ENCODE peak calls at places on chromosomes 11 and 22, in five cellular contexts. One of them, this sample, is unnamed.

GRCh38 chr22:38754247-38755154 is 1.3 kb downstream of the SUN2 start:
- DNase-seq in heart right ventricle: peak; percentile 57
- DNase-seq in upper lobe of left lung: no peak
- DNase-seq in SK-N-SH: no peak
- DNase-seq in HAP-1: peak; percentile 51
- DNase-seq in this sample: no peak

GRCh38 chr11:123356539-123356938 is 73.5 kb upstream of the GRAMD1B start:
- DNase-seq in heart right ventricle: no peak
- DNase-seq in upper lobe of left lung: no peak
- DNase-seq in SK-N-SH: no peak
- DNase-seq in HAP-1: no peak
- DNase-seq in this sample: no peak

GRCh38 chr22:25148149-25148691 is 51.4 kb upstream of the CRYBB3 start:
- DNase-seq in heart right ventricle: peak; percentile 28
- DNase-seq in upper lobe of left lung: no peak
- DNase-seq in SK-N-SH: no peak
- DNase-seq in HAP-1: no peak
- DNase-seq in this sample: no peak

GRCh38 chr11:12815931-12816494 is 141.8 kb downstream of the TEAD1 start:
- DNase-seq in heart right ventricle: no peak
- DNase-seq in upper lobe of left lung: no peak
- DNase-seq in SK-N-SH: no peak
- DNase-seq in HAP-1: no peak
- DNase-seq in this sample: no peak

GRCh38 chr11:2377511-2378443 is 667 bp downstream of the CD81 start:
- DNase-seq in heart right ventricle: peak; percentile 78
- DNase-seq in upper lobe of left lung: peak; percentile 93
- DNase-seq in SK-N-SH: peak; percentile 95
- DNase-seq in HAP-1: peak; percentile 66
- DNase-seq in this sample: peak; percentile 54

GRCh38 chr11:116578971-116579687 is 193.7 kb downstream of the BUD13 start:
- DNase-seq in heart right ventricle: peak; percentile 52
- DNase-seq in upper lobe of left lung: no peak
- DNase-seq in SK-N-SH: peak; percentile 73
- DNase-seq in HAP-1: no peak
- DNase-seq in this sample: no peak

GRCh38 chr11:84642500-84642899 is 984.6 kb downstream of the DLG2 start:
- DNase-seq in heart right ventricle: no peak
- DNase-seq in upper lobe of left lung: no peak
- DNase-seq in SK-N-SH: no peak
- DNase-seq in HAP-1: no peak
- DNase-seq in this sample: no peak

GRCh38 chr11:109421981-109422590 is at the start of gene C11orf87:
- DNase-seq in heart right ventricle: no peak
- DNase-seq in upper lobe of left lung: peak; percentile 84
- DNase-seq in SK-N-SH: peak; percentile 66
- DNase-seq in HAP-1: no peak
- DNase-seq in this sample: no peak

GRCh38 chr11:118338637-118339061 is 3.9 kb downstream of the CD3D start:
- DNase-seq in heart right ventricle: no peak
- DNase-seq in upper lobe of left lung: no peak
- DNase-seq in SK-N-SH: no peak
- DNase-seq in HAP-1: no peak
- DNase-seq in this sample: peak; percentile 62

GRCh38 chr11:123973816-123974215 is 3.8 kb downstream of the OR10S1 start:
- DNase-seq in heart right ventricle: no peak
- DNase-seq in upper lobe of left lung: no peak
- DNase-seq in SK-N-SH: no peak
- DNase-seq in HAP-1: no peak
- DNase-seq in this sample: no peak

GRCh38 chr11:77779935-77780334 is 40.6 kb downstream of the RSF1 start:
- DNase-seq in heart right ventricle: no peak
- DNase-seq in upper lobe of left lung: no peak
- DNase-seq in SK-N-SH: no peak
- DNase-seq in HAP-1: peak; percentile 25
- DNase-seq in this sample: no peak

GRCh38 chr11:19703211-19703610 is 9.4 kb upstream of the NAV2 start:
- DNase-seq in heart right ventricle: peak; percentile 42
- DNase-seq in upper lobe of left lung: peak; percentile 42
- DNase-seq in SK-N-SH: peak; percentile 73
- DNase-seq in HAP-1: no peak
- DNase-seq in this sample: no peak

GRCh38 chr11:83063073-83063754 is 8.5 kb downstream of the RAB30 start:
- DNase-seq in heart right ventricle: no peak
- DNase-seq in upper lobe of left lung: no peak
- DNase-seq in SK-N-SH: no peak
- DNase-seq in HAP-1: no peak
- DNase-seq in this sample: no peak

GRCh38 chr22:20087319-20088262 is 7.5 kb downstream of the DGCR8 start:
- DNase-seq in heart right ventricle: no peak
- DNase-seq in upper lobe of left lung: no peak
- DNase-seq in SK-N-SH: no peak
- DNase-seq in HAP-1: no peak
- DNase-seq in this sample: no peak

GRCh38 chr11:56917708-56918450 is 70.8 kb upstream of the OR5AK2 start:
- DNase-seq in heart right ventricle: no peak
- DNase-seq in upper lobe of left lung: no peak
- DNase-seq in SK-N-SH: peak; percentile 10
- DNase-seq in HAP-1: no peak
- DNase-seq in this sample: no peak

GRCh38 chr11:111399187-111400031 is 20.3 kb upstream of the POU2AF1 start:
- DNase-seq in heart right ventricle: no peak
- DNase-seq in upper lobe of left lung: no peak
- DNase-seq in SK-N-SH: no peak
- DNase-seq in HAP-1: no peak
- DNase-seq in this sample: no peak

GRCh38 chr11:80096736-80097135 is 655.9 kb upstream of the TENM4 start:
- DNase-seq in heart right ventricle: no peak
- DNase-seq in upper lobe of left lung: no peak
- DNase-seq in SK-N-SH: no peak
- DNase-seq in HAP-1: no peak
- DNase-seq in this sample: no peak

GRCh38 chr22:23237201-23237798 is 57.0 kb downstream of the BCR start:
- DNase-seq in heart right ventricle: peak; percentile 88
- DNase-seq in upper lobe of left lung: no peak
- DNase-seq in SK-N-SH: no peak
- DNase-seq in HAP-1: no peak
- DNase-seq in this sample: no peak

GRCh38 chr11:135009125-135009524 is 597.1 kb upstream of the B3GAT1 start:
- DNase-seq in heart right ventricle: no peak
- DNase-seq in upper lobe of left lung: no peak
- DNase-seq in SK-N-SH: no peak
- DNase-seq in HAP-1: no peak
- DNase-seq in this sample: no peak

GRCh38 chr11:90222152-90222458 is 744 bp downstream of the CHORDC1 start:
- DNase-seq in heart right ventricle: no peak
- DNase-seq in upper lobe of left lung: no peak
- DNase-seq in SK-N-SH: no peak
- DNase-seq in HAP-1: no peak
- DNase-seq in this sample: no peak

GRCh38 chr22:37418627-37419369 is 8.5 kb downstream of the ELFN2 start:
- DNase-seq in heart right ventricle: no peak
- DNase-seq in upper lobe of left lung: no peak
- DNase-seq in SK-N-SH: no peak
- DNase-seq in HAP-1: no peak
- DNase-seq in this sample: no peak

GRCh38 chr11:45982656-45983470 is 60.4 kb downstream of the LARGE2 start:
- DNase-seq in heart right ventricle: peak; percentile 63
- DNase-seq in upper lobe of left lung: no peak
- DNase-seq in SK-N-SH: peak; percentile 21
- DNase-seq in HAP-1: peak; percentile 76
- DNase-seq in this sample: no peak

GRCh38 chr22:29744902-29745301 is 21.9 kb downstream of the ZMAT5 start:
- DNase-seq in heart right ventricle: no peak
- DNase-seq in upper lobe of left lung: no peak
- DNase-seq in SK-N-SH: no peak
- DNase-seq in HAP-1: no peak
- DNase-seq in this sample: no peak

GRCh38 chr11:65183201-65183891 is 1.6 kb downstream of the CAPN1 start:
- DNase-seq in heart right ventricle: no peak
- DNase-seq in upper lobe of left lung: no peak
- DNase-seq in SK-N-SH: no peak
- DNase-seq in HAP-1: no peak
- DNase-seq in this sample: no peak

GRCh38 chr11:19935507-19935906 is 222.9 kb downstream of the NAV2 start:
- DNase-seq in heart right ventricle: no peak
- DNase-seq in upper lobe of left lung: no peak
- DNase-seq in SK-N-SH: no peak
- DNase-seq in HAP-1: peak; percentile 56
- DNase-seq in this sample: no peak

GRCh38 chr11:125551835-125552342 is 17.4 kb upstream of the EI24 start:
- DNase-seq in heart right ventricle: no peak
- DNase-seq in upper lobe of left lung: no peak
- DNase-seq in SK-N-SH: no peak
- DNase-seq in HAP-1: no peak
- DNase-seq in this sample: no peak

GRCh38 chr11:125552927-125553326 is 16.4 kb upstream of the EI24 start:
- DNase-seq in heart right ventricle: no peak
- DNase-seq in upper lobe of left lung: no peak
- DNase-seq in SK-N-SH: no peak
- DNase-seq in HAP-1: no peak
- DNase-seq in this sample: no peak

GRCh38 chr11:125553357-125553756 is 15.9 kb upstream of the EI24 start:
- DNase-seq in heart right ventricle: no peak
- DNase-seq in upper lobe of left lung: no peak
- DNase-seq in SK-N-SH: peak; percentile 8
- DNase-seq in HAP-1: no peak
- DNase-seq in this sample: no peak

GRCh38 chr11:125550780-125551179 is 18.5 kb upstream of the EI24 start:
- DNase-seq in heart right ventricle: no peak
- DNase-seq in upper lobe of left lung: no peak
- DNase-seq in SK-N-SH: no peak
- DNase-seq in HAP-1: no peak
- DNase-seq in this sample: no peak

DNA sequence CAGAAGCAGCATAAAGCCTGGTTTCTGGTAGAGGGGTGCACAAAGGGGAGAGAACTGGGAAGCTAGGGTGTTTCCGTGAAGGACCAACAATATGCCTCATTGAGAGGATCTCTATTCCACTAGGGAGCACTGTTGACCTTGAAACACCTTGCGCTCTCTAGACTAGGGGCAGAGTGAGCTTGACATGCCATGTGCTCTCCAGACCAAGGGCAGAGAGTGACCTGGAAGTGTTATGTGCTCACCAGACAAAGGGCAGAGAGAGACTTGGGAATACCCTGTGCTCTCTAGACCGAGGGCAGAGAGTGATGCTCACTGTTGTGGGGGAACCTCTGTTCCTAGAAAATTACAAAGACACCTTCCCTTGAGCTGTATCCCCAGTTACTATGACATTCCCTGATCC is 15.2 kb upstream of the EI24 start:
- DNase-seq in heart right ventricle: no peak
- DNase-seq in upper lobe of left lung: no peak
- DNase-seq in SK-N-SH: no peak
- DNase-seq in HAP-1: no peak
- DNase-seq in this sample: no peak
- H3K9me3 ChIP-seq in heart right ventricle: peaks cover 15% of the 10 kb centered on the region
- H3K9me3 ChIP-seq in upper lobe of left lung: peaks cover 26% of the 10 kb centered on the region
- H3K9me3 ChIP-seq in SK-N-SH: no peaks in the 10 kb centered on the region
- H3K9me3 ChIP-seq in HAP-1: no peaks in the 10 kb centered on the region
- H3K9me3 ChIP-seq in this sample: peaks cover 15% of the 10 kb centered on the region

GRCh38 chr22:47371263-47372090 is 609.0 kb downstream of the TBC1D22A start:
- DNase-seq in heart right ventricle: no peak
- DNase-seq in upper lobe of left lung: no peak
- DNase-seq in SK-N-SH: no peak
- DNase-seq in HAP-1: no peak
- DNase-seq in this sample: no peak
- H3K9me3 ChIP-seq in heart right ventricle: no peaks in the 10 kb centered on the region
- H3K9me3 ChIP-seq in upper lobe of left lung: no peaks in the 10 kb centered on the region
- H3K9me3 ChIP-seq in SK-N-SH: no peaks in the 10 kb centered on the region
- H3K9me3 ChIP-seq in HAP-1: no peaks in the 10 kb centered on the region
- H3K9me3 ChIP-seq in this sample: no peaks in the 10 kb centered on the region

DNA sequence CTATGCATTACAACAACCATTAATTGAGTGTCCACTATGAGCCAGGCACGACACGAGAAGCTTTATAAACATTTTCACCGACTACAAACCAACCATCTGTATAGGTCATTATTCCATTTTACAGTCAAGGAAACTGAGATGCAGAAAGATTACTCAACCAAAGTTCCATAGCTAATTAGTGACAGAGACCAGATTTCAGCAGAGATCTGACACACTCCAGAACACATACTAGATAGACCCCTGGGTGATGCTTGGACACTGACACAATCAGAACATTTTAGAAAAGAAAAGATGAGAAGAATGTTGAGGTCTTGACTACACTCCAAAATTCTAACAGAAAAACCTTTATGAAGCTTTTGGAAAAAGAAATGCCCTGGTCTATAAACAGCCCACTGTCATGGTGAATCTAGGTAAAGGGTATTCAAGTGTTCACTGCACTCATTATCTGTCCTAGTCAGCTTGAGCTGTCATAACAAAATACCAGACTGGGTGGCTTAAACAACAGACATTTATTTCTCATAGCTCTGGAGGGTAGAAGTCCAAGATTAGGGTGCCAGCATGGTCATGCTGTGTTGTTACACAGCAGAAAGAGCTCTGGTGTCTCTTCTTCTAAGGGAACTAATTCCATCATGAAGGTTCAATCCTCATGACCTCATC is 88.9 kb downstream of the RELT start:
- DNase-seq in heart right ventricle: no peak
- DNase-seq in upper lobe of left lung: no peak
- DNase-seq in SK-N-SH: peak; percentile 36
- DNase-seq in HAP-1: no peak
- DNase-seq in this sample: no peak
- H3K9me3 ChIP-seq in heart right ventricle: no peaks in the 10 kb centered on the region
- H3K9me3 ChIP-seq in upper lobe of left lung: no peaks in the 10 kb centered on the region
- H3K9me3 ChIP-seq in SK-N-SH: no peaks in the 10 kb centered on the region
- H3K9me3 ChIP-seq in HAP-1: no peaks in the 10 kb centered on the region
- H3K9me3 ChIP-seq in this sample: no peaks in the 10 kb centered on the region

GRCh38 chr22:47846206-47846605 is 1083.8 kb downstream of the TBC1D22A start:
- DNase-seq in heart right ventricle: no peak
- DNase-seq in upper lobe of left lung: no peak
- DNase-seq in SK-N-SH: no peak
- DNase-seq in HAP-1: no peak
- DNase-seq in this sample: no peak

GRCh38 chr22:47839586-47840245 is 1077.3 kb downstream of the TBC1D22A start:
- DNase-seq in heart right ventricle: no peak
- DNase-seq in upper lobe of left lung: peak; percentile 48
- DNase-seq in SK-N-SH: no peak
- DNase-seq in HAP-1: no peak
- DNase-seq in this sample: no peak

GRCh38 chr22:47837703-47838102 is 1075.3 kb downstream of the TBC1D22A start:
- DNase-seq in heart right ventricle: no peak
- DNase-seq in upper lobe of left lung: no peak
- DNase-seq in SK-N-SH: peak; percentile 20
- DNase-seq in HAP-1: peak; percentile 19
- DNase-seq in this sample: no peak

GRCh38 chr22:47841166-47841565 is 1078.7 kb downstream of the TBC1D22A start:
- DNase-seq in heart right ventricle: no peak
- DNase-seq in upper lobe of left lung: no peak
- DNase-seq in SK-N-SH: no peak
- DNase-seq in HAP-1: no peak
- DNase-seq in this sample: no peak

DNA sequence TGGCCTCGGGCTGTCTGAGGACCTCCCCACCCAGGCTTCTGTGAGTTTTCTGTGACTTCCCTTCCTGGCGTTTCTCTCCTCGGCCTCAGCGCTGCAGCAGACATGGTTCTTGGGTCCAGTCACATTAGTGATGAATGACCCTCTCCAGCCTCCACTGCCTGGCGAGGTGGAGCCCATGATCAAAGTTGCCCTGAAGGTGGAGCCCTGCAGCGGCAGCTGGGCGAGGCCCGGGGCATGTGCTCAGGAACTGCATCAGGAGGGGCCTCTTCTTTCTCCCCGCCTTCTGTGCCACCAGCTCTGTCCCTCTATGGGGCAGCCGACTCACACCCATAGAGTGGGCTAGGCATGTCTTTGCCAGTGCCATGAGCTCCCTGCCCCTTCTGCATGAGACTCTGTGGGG is 1079.7 kb downstream of the TBC1D22A start:
- DNase-seq in heart right ventricle: no peak
- DNase-seq in upper lobe of left lung: peak; percentile 56
- DNase-seq in SK-N-SH: no peak
- DNase-seq in HAP-1: peak; percentile 9
- DNase-seq in this sample: no peak
- H3K9me3 ChIP-seq in heart right ventricle: no peaks in the 10 kb centered on the region
- H3K9me3 ChIP-seq in upper lobe of left lung: no peaks in the 10 kb centered on the region
- H3K9me3 ChIP-seq in SK-N-SH: no peaks in the 10 kb centered on the region
- H3K9me3 ChIP-seq in HAP-1: no peaks in the 10 kb centered on the region
- H3K9me3 ChIP-seq in this sample: no peaks in the 10 kb centered on the region